ENCODE peak calls at places on chromosome 18, in ten cellular contexts. K is activated T-helper 9 cell treated with anti-CD3 and anti-CD28 coated beads, Interleukin-2, amount 50 U/mL, for 16 hours; G is stimulated activated naive CD8-positive, alpha-beta T cell treated with anti-CD3 and anti-CD28 coated beads, Interleukin-15, Interleukin-2, amounts not matched to agents 100 U/mL and 50 U/mL, for 24 hours; A is nucleus accumbens; S is posterior vena cava; W is endothelial cell; L is NCI-H774; I is central memory CD4-positive, alpha-beta T cell; D is hippocampal formation; F is Daoy. B is an unnamed sample.

GRCh38 chr18:22637787-22638186 is 220.1 kb upstream of the CTAGE1 start:
- DNase-seq in K (no peak), G (no peak), A (no peak), S (no peak), W (no peak), L (no peak), I (no peak), D (no peak), F (peak), B (peak)

GRCh38 chr18:6949800-6950586 is 167.6 kb downstream of the LAMA1 start:
- DNase-seq in K (no peak), G (no peak), A (no peak), S (no peak), W (no peak), L (no peak), I (no peak), D (no peak), F (no peak), B (no peak)

GRCh38 chr18:77099501-77100370 is 32.8 kb downstream of the MBP start:
- DNase-seq in K (no peak), G (peak), A (no peak), S (no peak), W (no peak), L (no peak), I (peak), D (no peak), F (no peak), B (no peak)

GRCh38 chr18:37550118-37550875 is 15.3 kb downstream of the CELF4 start:
- DNase-seq in K (no peak), G (no peak), A (no peak), S (peak), W (no peak), L (no peak), I (no peak), D (no peak), F (no peak), B (no peak)

GRCh38 chr18:56176750-56177149 is 461.6 kb downstream of the TXNL1 start:
- DNase-seq in K (no peak), G (no peak), A (no peak), S (no peak), W (no peak), L (no peak), I (no peak), D (no peak), F (no peak), B (no peak)

GRCh38 chr18:3593904-3594759 is 144.2 kb downstream of the TGIF1 start:
- DNase-seq in K (peak), G (peak), A (peak), S (peak), W (peak), L (peak), I (peak), D (peak), F (peak), B (peak)

GRCh38 chr18:3117493-3118192 is 102.1 kb downstream of the MYOM1 start:
- DNase-seq in K (no peak), G (no peak), A (no peak), S (no peak), W (no peak), L (peak), I (no peak), D (no peak), F (no peak), B (no peak)

GRCh38 chr18:10563886-10564285 is 38.1 kb downstream of the NAPG start:
- DNase-seq in K (no peak), G (no peak), A (no peak), S (no peak), W (no peak), L (no peak), I (no peak), D (no peak), F (no peak), B (no peak)

GRCh38 chr18:58349650-58350049 is 279.2 kb downstream of the ALPK2 start:
- DNase-seq in K (no peak), G (no peak), A (no peak), S (no peak), W (no peak), L (no peak), I (no peak), D (no peak), F (no peak), B (no peak)

GRCh38 chr18:43236921-43237320 is 40.4 kb downstream of the SYT4 start:
- DNase-seq in K (no peak), G (no peak), A (no peak), S (no peak), W (no peak), L (no peak), I (no peak), D (no peak), F (no peak), B (peak)

B was measured in fibroblast of pulmonary artery.